ENCODE peak calls at places on chromosomes 12 and 14, in six cellular contexts. J, G, Y, H, V and N are unnamed samples. For H3K27me3, the result is how much of the 10 kb centered on the place peaks cover.

GRCh38 chr12:93016752-93017350 is 87.8 kb upstream of the EEA1 start:
- DNase-seq in G (no peak), Y (no peak), V (no peak), J (no peak), H (no peak), N (no peak)

GRCh38 chr14:103867523-103867953 is 20.2 kb upstream of the PPP1R13B start:
- DNase-seq in J (no peak), Y (no peak), H (peak), V (peak), G (no peak), N (no peak)

GRCh38 chr12:109753054-109753401 is 39.4 kb downstream of the FAM222A start:
- DNase-seq in J (no peak), V (no peak), Y (peak), G (peak), H (peak), N (no peak)

GRCh38 chr12:106976013-106976658 is 10.8 kb downstream of the MTERF2 start:
- DNase-seq in Y (no peak), H (no peak), J (no peak), G (no peak), V (no peak), N (no peak)

GRCh38 chr12:120439646-120440247 is 1.8 kb downstream of the COX6A1 start:
- DNase-seq in V (peak), H (peak), J (peak), Y (no peak), G (no peak), N (peak)

GRCh38 chr14:64759555-64759938 is 55.3 kb downstream of the PLEKHG3 start:
- DNase-seq in G (no peak), H (no peak), Y (no peak), J (no peak), V (no peak), N (no peak)

GRCh38 chr12:6692888-6693287 is 3.7 kb upstream of the ZNF384 start:
- DNase-seq in J (no peak), Y (no peak), G (no peak), H (no peak), V (no peak), N (no peak)

GRCh38 chr12:124556896-124557501 is 10.4 kb downstream of the NCOR2 start:
- DNase-seq in V (no peak), G (no peak), Y (no peak), H (no peak), J (no peak), N (no peak)

GRCh38 chr14:99564903-99565259 is 39.1 kb downstream of the CCDC85C start:
- DNase-seq in J (no peak), Y (no peak), G (no peak), H (no peak), V (no peak), N (no peak)

GRCh38 chr14:99563749-99564129 is 40.3 kb downstream of the CCDC85C start:
- DNase-seq in J (no peak), V (no peak), H (no peak), G (no peak), Y (no peak), N (no peak)

GRCh38 chr14:99562848-99563748 is 40.9 kb downstream of the CCDC85C start:
- DNase-seq in J (no peak), Y (no peak), V (peak), G (peak), H (peak), N (no peak)

GRCh38 chr14:99565383-99565782 is 38.6 kb downstream of the CCDC85C start:
- DNase-seq in J (no peak), G (no peak), H (no peak), Y (no peak), V (no peak), N (no peak)

DNA sequence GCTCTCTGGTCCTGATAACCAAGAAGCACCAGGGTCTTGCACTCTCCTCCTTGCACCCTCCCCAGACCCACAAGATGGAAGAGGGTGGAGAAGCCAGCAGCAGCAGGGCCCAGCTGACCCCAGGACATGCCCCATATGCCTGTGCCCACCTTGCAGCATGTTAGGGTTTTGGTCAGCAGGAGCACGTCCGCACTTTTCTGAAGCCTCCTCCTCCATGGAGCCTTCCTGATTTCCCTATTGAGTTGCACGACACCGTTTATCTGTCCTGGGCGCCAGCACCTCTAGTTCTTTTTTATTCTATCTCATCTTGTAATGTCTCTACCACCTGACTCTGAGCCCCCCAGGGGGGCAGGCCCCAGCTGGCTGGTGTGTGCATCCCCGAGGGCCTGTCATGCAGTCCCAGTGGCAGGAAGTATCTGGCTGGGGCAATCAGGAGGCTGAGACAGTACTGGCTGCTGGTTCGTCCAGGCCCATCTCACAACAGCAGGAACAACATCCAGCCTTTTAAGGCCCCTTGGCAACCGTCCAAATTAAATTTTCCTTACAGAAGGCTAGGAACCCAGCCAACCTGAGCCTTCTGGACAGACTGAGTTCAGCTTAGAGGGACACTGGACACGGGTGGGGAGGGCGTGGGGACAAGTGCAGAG is 39.6 kb downstream of the CCDC85C start:
- DNase-seq in G (no peak), J (no peak), Y (peak), H (peak), V (peak), N (no peak)
- H3K4me3 ChIP-seq in G (no peak), J (no peak), Y (no peak), H (no peak), V (no peak), N (no peak)

GRCh38 chr14:92360666-92361370 is 37.9 kb downstream of the SLC24A4 start:
- DNase-seq in V (no peak), J (no peak), Y (no peak), G (no peak), H (no peak), N (no peak)

GRCh38 chr14:92351750-92352149 is 28.8 kb downstream of the SLC24A4 start:
- DNase-seq in H (no peak), Y (no peak), G (no peak), V (no peak), J (no peak), N (no peak)

GRCh38 chr14:92353447-92353846 is 30.5 kb downstream of the SLC24A4 start:
- DNase-seq in H (no peak), Y (no peak), G (no peak), V (no peak), J (no peak), N (no peak)

GRCh38 chr14:92352158-92352985 is 29.4 kb downstream of the SLC24A4 start:
- DNase-seq in H (no peak), V (peak), J (no peak), Y (no peak), G (no peak), N (no peak)

DNA sequence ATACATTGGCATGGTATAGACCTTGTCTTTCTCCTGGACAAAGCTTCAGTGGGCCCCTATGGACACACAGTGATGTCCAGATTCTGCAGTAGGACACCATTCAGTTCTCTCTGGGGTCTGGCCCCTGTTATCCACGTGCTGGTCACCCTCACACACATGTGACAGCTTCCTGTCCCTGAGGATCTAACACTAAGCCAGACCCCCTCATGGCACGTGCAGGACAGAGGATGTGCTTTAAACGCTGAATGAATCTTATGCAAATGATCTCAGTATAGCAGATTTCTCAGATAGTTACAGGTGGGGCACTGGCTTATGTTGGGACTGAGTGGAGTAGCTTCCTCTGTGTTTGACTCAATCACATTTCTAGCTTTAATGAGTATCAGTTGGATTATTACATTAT is 33.7 kb downstream of the SLC24A4 start:
- DNase-seq in J (no peak), G (no peak), V (no peak), H (no peak), Y (no peak), N (no peak)
- H3K27me3 ChIP-seq in J (under half), G (under half), V (under half), H (under half), Y (under half), N (under half)

GRCh38 chr14:89651805-89652204 is 234.8 kb upstream of the FOXN3 start:
- DNase-seq in J (no peak), Y (no peak), V (no peak), H (no peak), G (no peak), N (no peak)

GRCh38 chr14:89648924-89649323 is 231.9 kb upstream of the FOXN3 start:
- DNase-seq in Y (no peak), V (no peak), G (no peak), J (no peak), H (no peak), N (no peak)

GRCh38 chr14:89654998-89655397 is 238.0 kb upstream of the FOXN3 start:
- DNase-seq in V (no peak), J (no peak), G (no peak), H (no peak), Y (no peak), N (no peak)

GRCh38 chr14:89650077-89650978 is 233.3 kb upstream of the FOXN3 start:
- DNase-seq in Y (no peak), J (no peak), V (no peak), H (no peak), G (no peak), N (no peak)

GRCh38 chr14:89652352-89652751 is 235.3 kb upstream of the FOXN3 start:
- DNase-seq in V (no peak), H (no peak), Y (no peak), G (no peak), J (no peak), N (no peak)
- H3K4me3 ChIP-seq in V (no peak), H (no peak), Y (no peak), G (no peak), J (no peak), N (no peak)

GRCh38 chr12:51850081-51850932 is 1.8 kb upstream of the FIGNL2 start:
- DNase-seq in V (no peak), Y (no peak), G (no peak), J (no peak), H (no peak), N (no peak)

GRCh38 chr12:51852404-51853137 is 4.1 kb upstream of the FIGNL2 start:
- DNase-seq in H (no peak), J (no peak), Y (no peak), G (no peak), V (no peak), N (no peak)

GRCh38 chr12:51851408-51852097 is 3.0 kb upstream of the FIGNL2 start:
- DNase-seq in H (no peak), G (no peak), J (no peak), V (no peak), Y (peak), N (no peak)

GRCh38 chr12:51848843-51849735 is 571 bp upstream of the FIGNL2 start:
- DNase-seq in V (peak), J (no peak), G (peak), H (no peak), Y (no peak), N (no peak)

GRCh38 chr12:51850933-51851244 is 2.4 kb upstream of the FIGNL2 start:
- DNase-seq in H (no peak), Y (no peak), V (no peak), J (no peak), G (no peak), N (no peak)
- H3K27me3 ChIP-seq in H (under half), Y (under half), V (under half), J (under half), G (under half), N (under half)

DNA sequence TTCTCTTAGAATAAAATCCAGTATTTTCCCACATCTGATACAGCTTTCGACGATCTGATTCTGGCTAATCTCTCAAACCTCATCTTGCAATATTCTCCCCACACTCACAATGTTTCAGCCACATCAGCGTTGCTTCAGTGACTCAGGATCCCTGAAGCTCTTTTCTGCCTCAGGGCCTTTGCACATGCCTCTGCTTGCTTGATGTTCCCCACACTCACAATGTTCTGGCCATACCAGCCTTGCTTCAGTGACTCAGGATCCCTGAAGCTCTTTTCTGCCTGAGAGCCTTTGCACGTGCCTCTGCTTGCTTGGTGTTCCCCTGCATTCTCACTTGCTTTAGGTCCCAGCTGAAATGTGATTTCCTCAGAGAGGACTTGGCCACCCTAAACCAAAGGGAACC is 2.6 kb downstream of the C12orf42 start:
- DNase-seq in Y (no peak), G (no peak), H (no peak), V (no peak), J (no peak), N (no peak)
- H3K4me3 ChIP-seq in Y (no peak), G (no peak), H (no peak), V (no peak), J (no peak), N (no peak)

DNA sequence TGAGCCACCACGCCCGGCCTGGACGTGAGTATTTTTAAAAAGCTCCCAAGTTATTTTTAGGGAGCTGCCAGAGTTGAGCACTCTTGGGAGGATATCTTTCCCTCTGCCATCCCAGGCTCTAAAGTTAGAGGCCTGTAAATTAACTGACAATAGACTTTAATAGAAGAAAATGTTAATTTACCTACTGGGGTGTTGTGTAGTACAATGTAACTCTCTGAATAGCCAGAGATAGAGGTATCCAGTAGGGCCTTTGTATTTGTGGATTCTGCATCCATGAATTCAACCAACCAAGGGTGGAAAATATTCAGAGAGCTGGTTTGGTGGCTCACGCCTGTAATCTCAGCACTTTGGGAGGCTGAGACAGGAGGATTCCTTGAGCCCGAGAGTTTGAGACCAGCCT is 7.6 kb upstream of the PIGH start:
- DNase-seq in V (no peak), J (no peak), Y (no peak), H (no peak), G (no peak), N (no peak)
- H3K27me3 ChIP-seq in V (under half), J (under half), Y (under half), H (under half), G (under half), N (under half)